ENCODE peak calls at places on chromosomes 11 and 22, in four cellular contexts. E is A549, G is IMR-90, Q is GM12878. D is an unnamed sample.
A peak's percentile ranks its signal among the peaks of the same experiment; 100 is the strongest.

GRCh38 chr22:41535244-41535643 is 9.0 kb downstream of the POLR3H start:
- DNase-seq in G (no peak), Q (no peak), E (peak; percentile 46), D (peak; percentile 30)

GRCh38 chr11:65323813-65324212 is 9.1 kb downstream of the CDC42EP2 start:
- DNase-seq in E (no peak), Q (no peak), G (no peak), D (no peak)

GRCh38 chr11:77101043-77101537 is 1.6 kb upstream of the OMP start:
- DNase-seq in Q (no peak), E (peak; percentile 56), G (peak; percentile 30), D (peak; percentile 72)

GRCh38 chr11:85182437-85183109 is 444.6 kb downstream of the DLG2 start:
- DNase-seq in Q (no peak), G (peak; percentile 35), E (peak; percentile 6), D (no peak)

GRCh38 chr11:89220684-89221339 is 43.1 kb downstream of the TYR start:
- DNase-seq in E (no peak), G (no peak), Q (no peak), D (no peak)

GRCh38 chr11:61816736-61817455 is at the start of gene FADS1:
- DNase-seq in E (peak; percentile 96), Q (peak; percentile 60), G (peak; percentile 92), D (peak; percentile 97)

GRCh38 chr11:118909619-118910308 is 16.0 kb downstream of the BCL9L start:
- DNase-seq in Q (no peak), G (no peak), E (no peak), D (no peak)

GRCh38 chr22:16824718-16825687 is at the start of gene XKR3:
- DNase-seq in G (no peak), E (no peak), Q (peak; percentile 37), D (no peak)

GRCh38 chr22:42933783-42934144 is 76.7 kb upstream of the ARFGAP3 start:
- DNase-seq in E (peak; percentile 43), Q (no peak), G (peak; percentile 97), D (no peak)

GRCh38 chr11:92380882-92381281 is 156.3 kb downstream of the FAT3 start:
- DNase-seq in Q (no peak), G (peak; percentile 77), E (no peak), D (no peak)

GRCh38 chr11:47354913-47355282 is 2.4 kb upstream of the MYBPC3 start:
- DNase-seq in E (peak; percentile 53), Q (no peak), G (no peak), D (no peak)

GRCh38 chr11:105168457-105168856 is 28.9 kb upstream of the CARD18 start:
- DNase-seq in G (peak; percentile 33), Q (no peak), E (no peak), D (no peak)

GRCh38 chr11:66465371-66466224 is 1.1 kb upstream of the PELI3 start:
- DNase-seq in E (no peak), Q (no peak), G (no peak), D (no peak)

GRCh38 chr11:75454987-75455386 is 22.0 kb upstream of the KLHL35 start:
- DNase-seq in E (no peak), G (no peak), Q (no peak), D (no peak)

GRCh38 chr11:78045851-78046485 is 17.7 kb upstream of the THRSP start:
- DNase-seq in E (peak; percentile 81), Q (no peak), G (peak; percentile 59), D (peak; percentile 93)

GRCh38 chr11:111777094-111778046 is 11.2 kb upstream of the PPP2R1B start:
- DNase-seq in G (peak; percentile 82), Q (peak; percentile 52), E (peak; percentile 47), D (peak; percentile 67)

GRCh38 chr11:14908214-14908880 is 16.3 kb upstream of the CYP2R1 start:
- DNase-seq in E (peak; percentile 32), G (peak; percentile 34), Q (no peak), D (peak; percentile 45)

GRCh38 chr11:92828576-92828975 is 140.9 kb upstream of the MTNR1B start:
- DNase-seq in E (no peak), G (no peak), Q (no peak), D (no peak)

GRCh38 chr22:17831527-17832251 is 57.4 kb upstream of the BID start:
- DNase-seq in Q (no peak), G (no peak), E (no peak), D (no peak)

GRCh38 chr11:102345923-102346322 is 1.1 kb upstream of the BIRC2 start:
- DNase-seq in Q (no peak), G (peak; percentile 83), E (no peak), D (peak; percentile 36)

GRCh38 chr22:21038405-21038804 is 6.0 kb upstream of the SLC7A4 start:
- DNase-seq in E (no peak), Q (no peak), G (peak; percentile 40), D (no peak)

GRCh38 chr22:23289130-23289503 is 108.8 kb downstream of the BCR start:
- DNase-seq in G (no peak), Q (no peak), E (no peak), D (peak; percentile 28)

GRCh38 chr11:75422248-75423231 is 10.5 kb downstream of the KLHL35 start:
- DNase-seq in G (peak; percentile 20), Q (no peak), E (peak; percentile 70), D (peak; percentile 75)

GRCh38 chr22:25110846-25111578 is 88.6 kb upstream of the CRYBB3 start:
- DNase-seq in E (peak; percentile 50), G (peak; percentile 67), Q (peak; percentile 26), D (peak; percentile 48)

GRCh38 chr11:32173435-32173834 is 82.6 kb downstream of the RCN1 start:
- DNase-seq in Q (no peak), G (peak; percentile 68), E (peak; percentile 29), D (peak; percentile 20)

GRCh38 chr11:32178692-32179091 is 87.8 kb downstream of the RCN1 start:
- DNase-seq in G (no peak), Q (no peak), E (no peak), D (no peak)

GRCh38 chr11:32172771-32173170 is 81.9 kb downstream of the RCN1 start:
- DNase-seq in Q (no peak), E (no peak), G (peak; percentile 4), D (no peak)

GRCh38 chr11:32173977-32174376 is 83.1 kb downstream of the RCN1 start:
- DNase-seq in E (no peak), G (no peak), Q (no peak), D (no peak)

GRCh38 chr11:32176223-32176811 is 85.4 kb downstream of the RCN1 start:
- DNase-seq in E (peak; percentile 65), G (peak; percentile 76), Q (peak; percentile 64), D (peak; percentile 86)
- TF ChIP-seq ELK1 in E (no peak), G (no peak), Q (no peak), D (no peak)

GRCh38 chr22:40181323-40181722 is 3.6 kb downstream of the TNRC6B start:
- DNase-seq in G (no peak), Q (no peak), E (no peak), D (no peak)

GRCh38 chr22:40179535-40179934 is 1.8 kb downstream of the TNRC6B start:
- DNase-seq in Q (no peak), E (no peak), G (no peak), D (no peak)

GRCh38 chr22:40182231-40182835 is 4.6 kb downstream of the TNRC6B start:
- DNase-seq in E (no peak), G (no peak), Q (no peak), D (no peak)

GRCh38 chr22:40180403-40180802 is 2.7 kb downstream of the TNRC6B start:
- DNase-seq in Q (no peak), G (no peak), E (no peak), D (no peak)

GRCh38 chr22:40183029-40183581 is 5.4 kb downstream of the TNRC6B start:
- DNase-seq in Q (no peak), G (peak; percentile 87), E (no peak), D (no peak)
- TF ChIP-seq ELK1 in Q (no peak), G (no peak), E (no peak), D (no peak)

GRCh38 chr22:30245181-30245984 is 1.2 kb downstream of the LIF start:
- DNase-seq in E (no peak), Q (no peak), G (no peak), D (no peak)
- TF ChIP-seq ELK1 in E (no peak), Q (no peak), G (no peak), D (no peak)

GRCh38 chr11:133606122-133606521 is 73.8 kb upstream of the OPCML start:
- DNase-seq in Q (no peak), G (no peak), E (no peak), D (no peak)
- TF ChIP-seq ELK1 in Q (no peak), G (no peak), E (no peak), D (no peak)

GRCh38 chr22:27224485-27225364 is 567.3 kb downstream of the MIAT start:
- DNase-seq in G (peak; percentile 36), E (no peak), Q (no peak), D (no peak)

GRCh38 chr22:27222178-27222577 is 564.8 kb downstream of the MIAT start:
- DNase-seq in E (no peak), Q (no peak), G (no peak), D (no peak)

GRCh38 chr22:27226666-27227065 is 569.3 kb downstream of the MIAT start:
- DNase-seq in E (no peak), G (peak; percentile 31), Q (no peak), D (no peak)

GRCh38 chr22:27220349-27220748 is 563.0 kb downstream of the MIAT start:
- DNase-seq in Q (no peak), G (peak; percentile 89), E (no peak), D (no peak)

DNA sequence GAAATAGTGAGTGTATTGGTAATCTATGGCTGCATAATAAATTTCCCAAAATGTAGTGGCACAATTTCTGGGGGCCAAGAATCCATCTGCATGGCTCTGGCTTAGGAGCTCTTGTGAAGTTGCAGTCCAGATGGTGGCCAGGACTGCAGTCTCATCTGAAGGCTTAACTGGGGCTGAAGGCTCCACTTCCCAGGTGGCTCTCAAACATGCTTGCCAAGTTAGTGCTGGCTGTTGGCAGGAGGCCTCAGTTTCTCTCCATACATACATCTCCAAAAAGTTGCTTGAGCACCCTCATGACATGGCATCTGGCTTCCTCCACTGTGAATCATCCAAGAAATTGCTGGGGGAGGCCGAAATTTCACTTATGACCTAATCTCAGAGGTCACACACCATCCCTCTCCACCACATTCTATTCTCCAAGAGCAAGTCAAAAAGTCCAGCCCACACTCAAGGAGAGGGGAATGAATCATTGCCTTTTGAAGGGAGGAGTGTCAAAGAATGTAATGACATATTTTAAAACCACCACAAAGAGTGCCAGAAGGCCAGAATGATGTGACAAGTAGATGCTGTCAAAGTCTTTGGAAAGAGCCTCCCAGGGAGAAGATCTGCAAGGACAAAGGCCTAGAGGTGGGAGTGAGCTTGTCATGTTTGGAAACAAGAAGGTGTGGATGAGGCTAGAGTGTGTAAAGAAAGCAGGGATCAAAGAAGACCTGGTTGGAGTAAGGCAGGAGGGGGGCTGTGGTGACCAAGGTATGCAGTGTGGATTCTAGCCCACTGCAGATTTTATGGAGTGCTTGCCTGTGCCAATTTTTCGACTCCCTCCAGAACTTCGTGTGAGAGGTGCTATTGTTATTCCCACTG is 566.2 kb downstream of the MIAT start:
- DNase-seq in E (no peak), G (peak; percentile 89), Q (no peak), D (no peak)
- TF ChIP-seq ELK1 in E (no peak), G (no peak), Q (no peak), D (no peak)

D was measured in K562.